ENCODE peak calls at places on chromosome 10, in six cellular contexts. Z is adrenal gland, K is brain microvascular endothelial cell, L is stomach, A is heart left ventricle, D is left lung. O is an unnamed sample.

GRCh38 chr10:124827474-124827873 is 25.9 kb downstream of the ABRAXAS2 start:
- DNase-seq in Z (no peak), K (peak; percentile 1), L (no peak), A (no peak), D (no peak), O (no peak)

GRCh38 chr10:20984632-20985031 is 87.5 kb upstream of the NEBL start:
- DNase-seq in Z (no peak), K (no peak), L (peak; percentile 44), A (no peak), D (no peak), O (no peak)

GRCh38 chr10:22174442-22174841 is 43.4 kb downstream of the EBLN1 start:
- DNase-seq in Z (no peak), K (no peak), L (no peak), A (no peak), D (no peak), O (no peak)

GRCh38 chr10:13396369-13396768 is 48.3 kb upstream of the SEPHS1 start:
- DNase-seq in Z (no peak), K (no peak), L (no peak), A (no peak), D (no peak), O (no peak)

GRCh38 chr10:130018730-130019185 is 54.7 kb upstream of the EBF3 start:
- DNase-seq in Z (peak; percentile 13), K (no peak), L (no peak), A (no peak), D (no peak), O (no peak)

GRCh38 chr10:86942441-86943315 is 14.7 kb downstream of the MMRN2 start:
- DNase-seq in Z (peak; percentile 52), K (no peak), L (peak; percentile 26), A (no peak), D (no peak), O (peak; percentile 46)

GRCh38 chr10:19107406-19107805 is 58.8 kb downstream of the MALRD1 start:
- DNase-seq in Z (no peak), K (no peak), L (no peak), A (no peak), D (no peak), O (no peak)

GRCh38 chr10:104642001-104642270 is 846 bp downstream of the SORCS3 start:
- DNase-seq in Z (no peak), K (no peak), L (no peak), A (no peak), D (no peak), O (no peak)

GRCh38 chr10:89645742-89646172 is 715 bp upstream of the PANK1 start:
- DNase-seq in Z (no peak), K (no peak), L (no peak), A (peak; percentile 48), D (peak; percentile 40), O (no peak)

GRCh38 chr10:21720090-21720489 is 186.1 kb downstream of the MLLT10 start:
- DNase-seq in Z (no peak), K (no peak), L (no peak), A (no peak), D (no peak), O (no peak)

GRCh38 chr10:44995581-44995913 is 5.2 kb upstream of the ZNF22 start:
- DNase-seq in Z (no peak), K (no peak), L (no peak), A (no peak), D (no peak), O (no peak)

GRCh38 chr10:103696411-103697145 is 158.8 kb downstream of the SH3PXD2A start:
- DNase-seq in Z (peak; percentile 77), K (peak; percentile 98), L (peak; percentile 44), A (peak; percentile 93), D (peak; percentile 68), O (no peak)

GRCh38 chr10:118042336-118042735 is 4.4 kb downstream of the RAB11FIP2 start:
- DNase-seq in Z (no peak), K (no peak), L (no peak), A (no peak), D (no peak), O (no peak)

GRCh38 chr10:129605266-129605985 is 138.4 kb downstream of the MGMT start:
- DNase-seq in Z (no peak), K (no peak), L (no peak), A (no peak), D (no peak), O (no peak)

GRCh38 chr10:78852856-78853255 is 215.9 kb upstream of the ZMIZ1 start:
- DNase-seq in Z (peak; percentile 70), K (no peak), L (peak; percentile 39), A (no peak), D (no peak), O (no peak)

GRCh38 chr10:119671381-119671780 is 20.2 kb downstream of the BAG3 start:
- DNase-seq in Z (no peak), K (no peak), L (no peak), A (no peak), D (no peak), O (no peak)
- H3K36me3 ChIP-seq in Z (peaks cover 53% of the 10 kb centered on the region), K (peaks cover 63% of the 10 kb centered on the region), L (peaks cover 55% of the 10 kb centered on the region), A (peaks cover 19% of the 10 kb centered on the region), D (peaks cover 3% of the 10 kb centered on the region), O (no peaks in the 10 kb centered on the region)

GRCh38 chr10:71297343-71297742 is 21.7 kb upstream of the SLC29A3 start:
- DNase-seq in Z (no peak), K (no peak), L (no peak), A (no peak), D (no peak), O (no peak)
- H3K36me3 ChIP-seq in Z (peaks cover 26% of the 10 kb centered on the region), K (no peaks in the 10 kb centered on the region), L (peaks cover 6% of the 10 kb centered on the region), A (peaks cover 16% of the 10 kb centered on the region), D (no peaks in the 10 kb centered on the region), O (no peaks in the 10 kb centered on the region)

GRCh38 chr10:122243560-122243959 is 27.5 kb upstream of the BTBD16 start:
- DNase-seq in Z (no peak), K (no peak), L (no peak), A (no peak), D (no peak), O (no peak)

GRCh38 chr10:122240401-122240800 is 30.7 kb upstream of the BTBD16 start:
- DNase-seq in Z (no peak), K (no peak), L (no peak), A (no peak), D (no peak), O (no peak)

GRCh38 chr10:122241836-122242235 is 29.3 kb upstream of the BTBD16 start:
- DNase-seq in Z (no peak), K (no peak), L (no peak), A (no peak), D (peak; percentile 10), O (no peak)

GRCh38 chr10:122244001-122244715 is 26.9 kb upstream of the BTBD16 start:
- DNase-seq in Z (no peak), K (no peak), L (no peak), A (no peak), D (no peak), O (no peak)

GRCh38 chr10:122242266-122242665 is 28.8 kb upstream of the BTBD16 start:
- DNase-seq in Z (no peak), K (no peak), L (no peak), A (no peak), D (peak; percentile 20), O (no peak)
- H3K36me3 ChIP-seq in Z (peaks cover 3% of the 10 kb centered on the region), K (no peaks in the 10 kb centered on the region), L (peaks cover 35% of the 10 kb centered on the region), A (peaks cover 15% of the 10 kb centered on the region), D (no peaks in the 10 kb centered on the region), O (no peaks in the 10 kb centered on the region)

GRCh38 chr10:31383810-31384588 is 65.0 kb downstream of the ZEB1 start:
- DNase-seq in Z (no peak), K (no peak), L (no peak), A (no peak), D (no peak), O (no peak)
- H3K36me3 ChIP-seq in Z (no peaks in the 10 kb centered on the region), K (no peaks in the 10 kb centered on the region), L (no peaks in the 10 kb centered on the region), A (no peaks in the 10 kb centered on the region), D (no peaks in the 10 kb centered on the region), O (no peaks in the 10 kb centered on the region)